ENCODE peak calls at places on chromosomes 7 and 10, in six cellular contexts. One of them, this sample, is unnamed.

GRCh38 chr7:132251327-132251659 is 325.0 kb downstream of the PLXNA4 start:
- DNase-seq in stimulated activated CD4-positive, alpha-beta T cell treated with anti-CD3 and anti-CD28 coated beads, Interleukin-1b, Interleukin-23, amount 100 ng/mL, for 48 hours: no peak
- DNase-seq in caudate nucleus: peak; percentile 64
- DNase-seq in cerebellar nuclear complex: peak; percentile 27
- DNase-seq in activated T-helper 9 cell treated with anti-CD3 and anti-CD28 coated beads, Interleukin-2, amount 50 U/mL, for 16 hours: no peak
- DNase-seq in T-cell: no peak
- DNase-seq in this sample: no peak

GRCh38 chr7:82044497-82045080 is 274.7 kb upstream of the HGF start:
- DNase-seq in stimulated activated CD4-positive, alpha-beta T cell treated with anti-CD3 and anti-CD28 coated beads, Interleukin-1b, Interleukin-23, amount 100 ng/mL, for 48 hours: no peak
- DNase-seq in caudate nucleus: peak; percentile 25
- DNase-seq in cerebellar nuclear complex: no peak
- DNase-seq in activated T-helper 9 cell treated with anti-CD3 and anti-CD28 coated beads, Interleukin-2, amount 50 U/mL, for 16 hours: no peak
- DNase-seq in T-cell: no peak
- DNase-seq in this sample: peak; percentile 23

GRCh38 chr7:30465342-30466170 is 13.0 kb downstream of the NOD1 start:
- DNase-seq in stimulated activated CD4-positive, alpha-beta T cell treated with anti-CD3 and anti-CD28 coated beads, Interleukin-1b, Interleukin-23, amount 100 ng/mL, for 48 hours: no peak
- DNase-seq in caudate nucleus: no peak
- DNase-seq in cerebellar nuclear complex: no peak
- DNase-seq in activated T-helper 9 cell treated with anti-CD3 and anti-CD28 coated beads, Interleukin-2, amount 50 U/mL, for 16 hours: no peak
- DNase-seq in T-cell: no peak
- DNase-seq in this sample: no peak

GRCh38 chr10:120473593-120473992 is 16.6 kb downstream of the PLPP4 start:
- DNase-seq in stimulated activated CD4-positive, alpha-beta T cell treated with anti-CD3 and anti-CD28 coated beads, Interleukin-1b, Interleukin-23, amount 100 ng/mL, for 48 hours: no peak
- DNase-seq in caudate nucleus: no peak
- DNase-seq in cerebellar nuclear complex: no peak
- DNase-seq in activated T-helper 9 cell treated with anti-CD3 and anti-CD28 coated beads, Interleukin-2, amount 50 U/mL, for 16 hours: no peak
- DNase-seq in T-cell: no peak
- DNase-seq in this sample: no peak

GRCh38 chr7:30555525-30555924 is 39.2 kb upstream of the GARS1 start:
- DNase-seq in stimulated activated CD4-positive, alpha-beta T cell treated with anti-CD3 and anti-CD28 coated beads, Interleukin-1b, Interleukin-23, amount 100 ng/mL, for 48 hours: no peak
- DNase-seq in caudate nucleus: no peak
- DNase-seq in cerebellar nuclear complex: no peak
- DNase-seq in activated T-helper 9 cell treated with anti-CD3 and anti-CD28 coated beads, Interleukin-2, amount 50 U/mL, for 16 hours: no peak
- DNase-seq in T-cell: no peak
- DNase-seq in this sample: no peak

GRCh38 chr10:91713471-91714072 is 80.7 kb upstream of the PPP1R3C start:
- DNase-seq in stimulated activated CD4-positive, alpha-beta T cell treated with anti-CD3 and anti-CD28 coated beads, Interleukin-1b, Interleukin-23, amount 100 ng/mL, for 48 hours: no peak
- DNase-seq in caudate nucleus: no peak
- DNase-seq in cerebellar nuclear complex: no peak
- DNase-seq in activated T-helper 9 cell treated with anti-CD3 and anti-CD28 coated beads, Interleukin-2, amount 50 U/mL, for 16 hours: no peak
- DNase-seq in T-cell: no peak
- DNase-seq in this sample: no peak

GRCh38 chr7:99011706-99012404 is 132.1 kb downstream of the SMURF1 start:
- DNase-seq in stimulated activated CD4-positive, alpha-beta T cell treated with anti-CD3 and anti-CD28 coated beads, Interleukin-1b, Interleukin-23, amount 100 ng/mL, for 48 hours: no peak
- DNase-seq in caudate nucleus: no peak
- DNase-seq in cerebellar nuclear complex: no peak
- DNase-seq in activated T-helper 9 cell treated with anti-CD3 and anti-CD28 coated beads, Interleukin-2, amount 50 U/mL, for 16 hours: no peak
- DNase-seq in T-cell: no peak
- DNase-seq in this sample: no peak

GRCh38 chr10:16520900-16521299 is 779 bp downstream of the C1QL3 start:
- DNase-seq in stimulated activated CD4-positive, alpha-beta T cell treated with anti-CD3 and anti-CD28 coated beads, Interleukin-1b, Interleukin-23, amount 100 ng/mL, for 48 hours: peak; percentile 24
- DNase-seq in caudate nucleus: no peak
- DNase-seq in cerebellar nuclear complex: no peak
- DNase-seq in activated T-helper 9 cell treated with anti-CD3 and anti-CD28 coated beads, Interleukin-2, amount 50 U/mL, for 16 hours: no peak
- DNase-seq in T-cell: no peak
- DNase-seq in this sample: no peak

GRCh38 chr10:58995058-58995596 is 181.3 kb upstream of the PHYHIPL start:
- DNase-seq in stimulated activated CD4-positive, alpha-beta T cell treated with anti-CD3 and anti-CD28 coated beads, Interleukin-1b, Interleukin-23, amount 100 ng/mL, for 48 hours: no peak
- DNase-seq in caudate nucleus: no peak
- DNase-seq in cerebellar nuclear complex: no peak
- DNase-seq in activated T-helper 9 cell treated with anti-CD3 and anti-CD28 coated beads, Interleukin-2, amount 50 U/mL, for 16 hours: no peak
- DNase-seq in T-cell: no peak
- DNase-seq in this sample: no peak

GRCh38 chr10:121373411-121373810 is 224.8 kb downstream of the FGFR2 start:
- DNase-seq in stimulated activated CD4-positive, alpha-beta T cell treated with anti-CD3 and anti-CD28 coated beads, Interleukin-1b, Interleukin-23, amount 100 ng/mL, for 48 hours: no peak
- DNase-seq in caudate nucleus: no peak
- DNase-seq in cerebellar nuclear complex: no peak
- DNase-seq in activated T-helper 9 cell treated with anti-CD3 and anti-CD28 coated beads, Interleukin-2, amount 50 U/mL, for 16 hours: no peak
- DNase-seq in T-cell: no peak
- DNase-seq in this sample: no peak

GRCh38 chr10:89867964-89868363 is 166.6 kb downstream of the KIF20B start:
- DNase-seq in stimulated activated CD4-positive, alpha-beta T cell treated with anti-CD3 and anti-CD28 coated beads, Interleukin-1b, Interleukin-23, amount 100 ng/mL, for 48 hours: no peak
- DNase-seq in caudate nucleus: no peak
- DNase-seq in cerebellar nuclear complex: no peak
- DNase-seq in activated T-helper 9 cell treated with anti-CD3 and anti-CD28 coated beads, Interleukin-2, amount 50 U/mL, for 16 hours: no peak
- DNase-seq in T-cell: no peak
- DNase-seq in this sample: peak; percentile 44

GRCh38 chr10:74932648-74933047 is 106.2 kb downstream of the KAT6B start:
- DNase-seq in stimulated activated CD4-positive, alpha-beta T cell treated with anti-CD3 and anti-CD28 coated beads, Interleukin-1b, Interleukin-23, amount 100 ng/mL, for 48 hours: no peak
- DNase-seq in caudate nucleus: no peak
- DNase-seq in cerebellar nuclear complex: peak; percentile 76
- DNase-seq in activated T-helper 9 cell treated with anti-CD3 and anti-CD28 coated beads, Interleukin-2, amount 50 U/mL, for 16 hours: no peak
- DNase-seq in T-cell: no peak
- DNase-seq in this sample: no peak

GRCh38 chr10:102593074-102593803 is 51.0 kb upstream of the TRIM8 start:
- DNase-seq in stimulated activated CD4-positive, alpha-beta T cell treated with anti-CD3 and anti-CD28 coated beads, Interleukin-1b, Interleukin-23, amount 100 ng/mL, for 48 hours: no peak
- DNase-seq in caudate nucleus: no peak
- DNase-seq in cerebellar nuclear complex: no peak
- DNase-seq in activated T-helper 9 cell treated with anti-CD3 and anti-CD28 coated beads, Interleukin-2, amount 50 U/mL, for 16 hours: no peak
- DNase-seq in T-cell: no peak
- DNase-seq in this sample: peak; percentile 63

GRCh38 chr7:104914427-104914826 is 99.6 kb upstream of the KMT2E start:
- DNase-seq in stimulated activated CD4-positive, alpha-beta T cell treated with anti-CD3 and anti-CD28 coated beads, Interleukin-1b, Interleukin-23, amount 100 ng/mL, for 48 hours: no peak
- DNase-seq in caudate nucleus: peak; percentile 5
- DNase-seq in cerebellar nuclear complex: no peak
- DNase-seq in activated T-helper 9 cell treated with anti-CD3 and anti-CD28 coated beads, Interleukin-2, amount 50 U/mL, for 16 hours: no peak
- DNase-seq in T-cell: no peak
- DNase-seq in this sample: no peak

GRCh38 chr10:92342801-92343200 is 51.8 kb downstream of the MARCHF5 start:
- DNase-seq in stimulated activated CD4-positive, alpha-beta T cell treated with anti-CD3 and anti-CD28 coated beads, Interleukin-1b, Interleukin-23, amount 100 ng/mL, for 48 hours: no peak
- DNase-seq in caudate nucleus: no peak
- DNase-seq in cerebellar nuclear complex: no peak
- DNase-seq in activated T-helper 9 cell treated with anti-CD3 and anti-CD28 coated beads, Interleukin-2, amount 50 U/mL, for 16 hours: no peak
- DNase-seq in T-cell: no peak
- DNase-seq in this sample: peak; percentile 32

GRCh38 chr10:76675951-76676587 is 961.5 kb downstream of the KCNMA1 start:
- DNase-seq in stimulated activated CD4-positive, alpha-beta T cell treated with anti-CD3 and anti-CD28 coated beads, Interleukin-1b, Interleukin-23, amount 100 ng/mL, for 48 hours: no peak
- DNase-seq in caudate nucleus: peak; percentile 29
- DNase-seq in cerebellar nuclear complex: no peak
- DNase-seq in activated T-helper 9 cell treated with anti-CD3 and anti-CD28 coated beads, Interleukin-2, amount 50 U/mL, for 16 hours: no peak
- DNase-seq in T-cell: no peak
- DNase-seq in this sample: peak; percentile 23

GRCh38 chr10:83959330-83959729 is 180.0 kb upstream of the GHITM start:
- DNase-seq in stimulated activated CD4-positive, alpha-beta T cell treated with anti-CD3 and anti-CD28 coated beads, Interleukin-1b, Interleukin-23, amount 100 ng/mL, for 48 hours: no peak
- DNase-seq in caudate nucleus: no peak
- DNase-seq in cerebellar nuclear complex: no peak
- DNase-seq in activated T-helper 9 cell treated with anti-CD3 and anti-CD28 coated beads, Interleukin-2, amount 50 U/mL, for 16 hours: no peak
- DNase-seq in T-cell: no peak
- DNase-seq in this sample: no peak

GRCh38 chr10:130159395-130159794 is 23.2 kb downstream of the GLRX3 start:
- DNase-seq in stimulated activated CD4-positive, alpha-beta T cell treated with anti-CD3 and anti-CD28 coated beads, Interleukin-1b, Interleukin-23, amount 100 ng/mL, for 48 hours: no peak
- DNase-seq in caudate nucleus: no peak
- DNase-seq in cerebellar nuclear complex: no peak
- DNase-seq in activated T-helper 9 cell treated with anti-CD3 and anti-CD28 coated beads, Interleukin-2, amount 50 U/mL, for 16 hours: no peak
- DNase-seq in T-cell: no peak
- DNase-seq in this sample: no peak

GRCh38 chr10:42754155-42755027 is 28.2 kb upstream of the BMS1 start:
- DNase-seq in stimulated activated CD4-positive, alpha-beta T cell treated with anti-CD3 and anti-CD28 coated beads, Interleukin-1b, Interleukin-23, amount 100 ng/mL, for 48 hours: peak; percentile 21
- DNase-seq in caudate nucleus: no peak
- DNase-seq in cerebellar nuclear complex: no peak
- DNase-seq in activated T-helper 9 cell treated with anti-CD3 and anti-CD28 coated beads, Interleukin-2, amount 50 U/mL, for 16 hours: no peak
- DNase-seq in T-cell: no peak
- DNase-seq in this sample: no peak

GRCh38 chr10:44010873-44011602 is 362.4 kb upstream of the ZNF32 start:
- DNase-seq in stimulated activated CD4-positive, alpha-beta T cell treated with anti-CD3 and anti-CD28 coated beads, Interleukin-1b, Interleukin-23, amount 100 ng/mL, for 48 hours: peak; percentile 37
- DNase-seq in caudate nucleus: no peak
- DNase-seq in cerebellar nuclear complex: no peak
- DNase-seq in activated T-helper 9 cell treated with anti-CD3 and anti-CD28 coated beads, Interleukin-2, amount 50 U/mL, for 16 hours: no peak
- DNase-seq in T-cell: no peak
- DNase-seq in this sample: peak; percentile 36

GRCh38 chr7:25025218-25025671 is 45.3 kb upstream of the OSBPL3 start:
- DNase-seq in stimulated activated CD4-positive, alpha-beta T cell treated with anti-CD3 and anti-CD28 coated beads, Interleukin-1b, Interleukin-23, amount 100 ng/mL, for 48 hours: no peak
- DNase-seq in caudate nucleus: no peak
- DNase-seq in cerebellar nuclear complex: no peak
- DNase-seq in activated T-helper 9 cell treated with anti-CD3 and anti-CD28 coated beads, Interleukin-2, amount 50 U/mL, for 16 hours: no peak
- DNase-seq in T-cell: no peak
- DNase-seq in this sample: peak; percentile 93

GRCh38 chr10:93566435-93567276 is at the start of gene FFAR4:
- DNase-seq in stimulated activated CD4-positive, alpha-beta T cell treated with anti-CD3 and anti-CD28 coated beads, Interleukin-1b, Interleukin-23, amount 100 ng/mL, for 48 hours: no peak
- DNase-seq in caudate nucleus: no peak
- DNase-seq in cerebellar nuclear complex: no peak
- DNase-seq in activated T-helper 9 cell treated with anti-CD3 and anti-CD28 coated beads, Interleukin-2, amount 50 U/mL, for 16 hours: no peak
- DNase-seq in T-cell: no peak
- DNase-seq in this sample: no peak

GRCh38 chr7:143247372-143247771 is 15.9 kb upstream of the GSTK1 start:
- DNase-seq in stimulated activated CD4-positive, alpha-beta T cell treated with anti-CD3 and anti-CD28 coated beads, Interleukin-1b, Interleukin-23, amount 100 ng/mL, for 48 hours: no peak
- DNase-seq in caudate nucleus: no peak
- DNase-seq in cerebellar nuclear complex: no peak
- DNase-seq in activated T-helper 9 cell treated with anti-CD3 and anti-CD28 coated beads, Interleukin-2, amount 50 U/mL, for 16 hours: no peak
- DNase-seq in T-cell: no peak
- DNase-seq in this sample: no peak

GRCh38 chr10:4526426-4526825 is 299.6 kb upstream of the AKR1E2 start:
- DNase-seq in stimulated activated CD4-positive, alpha-beta T cell treated with anti-CD3 and anti-CD28 coated beads, Interleukin-1b, Interleukin-23, amount 100 ng/mL, for 48 hours: no peak
- DNase-seq in caudate nucleus: no peak
- DNase-seq in cerebellar nuclear complex: no peak
- DNase-seq in activated T-helper 9 cell treated with anti-CD3 and anti-CD28 coated beads, Interleukin-2, amount 50 U/mL, for 16 hours: no peak
- DNase-seq in T-cell: no peak
- DNase-seq in this sample: no peak

GRCh38 chr10:97596101-97597055 is 6.9 kb downstream of the C10orf62 start:
- DNase-seq in stimulated activated CD4-positive, alpha-beta T cell treated with anti-CD3 and anti-CD28 coated beads, Interleukin-1b, Interleukin-23, amount 100 ng/mL, for 48 hours: no peak
- DNase-seq in caudate nucleus: no peak
- DNase-seq in cerebellar nuclear complex: no peak
- DNase-seq in activated T-helper 9 cell treated with anti-CD3 and anti-CD28 coated beads, Interleukin-2, amount 50 U/mL, for 16 hours: no peak
- DNase-seq in T-cell: no peak
- DNase-seq in this sample: peak; percentile 94

GRCh38 chr10:5465976-5466450 is 33.4 kb downstream of the CALML5 start:
- DNase-seq in stimulated activated CD4-positive, alpha-beta T cell treated with anti-CD3 and anti-CD28 coated beads, Interleukin-1b, Interleukin-23, amount 100 ng/mL, for 48 hours: no peak
- DNase-seq in caudate nucleus: no peak
- DNase-seq in cerebellar nuclear complex: no peak
- DNase-seq in activated T-helper 9 cell treated with anti-CD3 and anti-CD28 coated beads, Interleukin-2, amount 50 U/mL, for 16 hours: no peak
- DNase-seq in T-cell: no peak
- DNase-seq in this sample: no peak

GRCh38 chr10:110711382-110711781 is 67.2 kb downstream of the RBM20 start:
- DNase-seq in stimulated activated CD4-positive, alpha-beta T cell treated with anti-CD3 and anti-CD28 coated beads, Interleukin-1b, Interleukin-23, amount 100 ng/mL, for 48 hours: no peak
- DNase-seq in caudate nucleus: no peak
- DNase-seq in cerebellar nuclear complex: no peak
- DNase-seq in activated T-helper 9 cell treated with anti-CD3 and anti-CD28 coated beads, Interleukin-2, amount 50 U/mL, for 16 hours: no peak
- DNase-seq in T-cell: no peak
- DNase-seq in this sample: no peak

GRCh38 chr10:68604441-68604840 is 44.3 kb downstream of the TET1 start:
- DNase-seq in stimulated activated CD4-positive, alpha-beta T cell treated with anti-CD3 and anti-CD28 coated beads, Interleukin-1b, Interleukin-23, amount 100 ng/mL, for 48 hours: no peak
- DNase-seq in caudate nucleus: no peak
- DNase-seq in cerebellar nuclear complex: no peak
- DNase-seq in activated T-helper 9 cell treated with anti-CD3 and anti-CD28 coated beads, Interleukin-2, amount 50 U/mL, for 16 hours: no peak
- DNase-seq in T-cell: no peak
- DNase-seq in this sample: peak; percentile 19

GRCh38 chr7:120985130-120985758 is 3.3 kb upstream of the CPED1 start:
- DNase-seq in stimulated activated CD4-positive, alpha-beta T cell treated with anti-CD3 and anti-CD28 coated beads, Interleukin-1b, Interleukin-23, amount 100 ng/mL, for 48 hours: no peak
- DNase-seq in caudate nucleus: no peak
- DNase-seq in cerebellar nuclear complex: no peak
- DNase-seq in activated T-helper 9 cell treated with anti-CD3 and anti-CD28 coated beads, Interleukin-2, amount 50 U/mL, for 16 hours: no peak
- DNase-seq in T-cell: no peak
- DNase-seq in this sample: no peak